ENCODE peak calls at places on chromosome 2, in six cellular contexts. G is endothelial cell, N is kidney, P is fibroblast of lung, L is WTC11, I is PC-9. M is an unnamed sample.

GRCh38 chr2:127080226-127080940 is 26.6 kb downstream of the BIN1 start:
- DNase-seq in G (no peak), N (no peak), P (no peak), L (no peak), I (no peak), M (no peak)

GRCh38 chr2:73728711-73729110 is 8.4 kb downstream of the TPRKB start:
- DNase-seq in G (no peak), N (no peak), P (no peak), L (no peak), I (no peak), M (peak; percentile 64)

GRCh38 chr2:207251573-207252192 is 85.9 kb upstream of the KLF7 start:
- DNase-seq in G (no peak), N (no peak), P (no peak), L (no peak), I (no peak), M (no peak)

GRCh38 chr2:47658646-47659320 is 124.2 kb upstream of the MSH6 start:
- DNase-seq in G (no peak), N (no peak), P (no peak), L (no peak), I (no peak), M (no peak)

GRCh38 chr2:195695002-195695631 is 38.1 kb downstream of the SLC39A10 start:
- DNase-seq in G (no peak), N (no peak), P (no peak), L (peak; percentile 48), I (no peak), M (no peak)

GRCh38 chr2:196808281-196808680 is 874 bp downstream of the C2orf66 start:
- DNase-seq in G (no peak), N (no peak), P (no peak), L (no peak), I (no peak), M (no peak)

GRCh38 chr2:71157124-71157802 is 26.8 kb downstream of the MPHOSPH10 start:
- DNase-seq in G (peak; percentile 82), N (peak; percentile 71), P (peak; percentile 28), L (peak; percentile 91), I (no peak), M (no peak)

GRCh38 chr2:18790465-18791171 is 201.2 kb upstream of the NT5C1B start:
- DNase-seq in G (no peak), N (no peak), P (peak; percentile 8), L (no peak), I (no peak), M (no peak)

GRCh38 chr2:139031722-139032121 is 251.5 kb upstream of the NXPH2 start:
- DNase-seq in G (peak; percentile 25), N (peak; percentile 8), P (no peak), L (peak; percentile 32), I (no peak), M (no peak)

GRCh38 chr2:142031656-142032055 is 99.2 kb downstream of the LRP1B start:
- DNase-seq in G (no peak), N (no peak), P (no peak), L (no peak), I (no peak), M (no peak)

GRCh38 chr2:64404002-64404731 is 49.8 kb upstream of the LGALSL start:
- DNase-seq in G (peak; percentile 87), N (peak; percentile 96), P (peak; percentile 98), L (peak; percentile 77), I (no peak), M (peak; percentile 86)

GRCh38 chr2:74181739-74182138 is 3.1 kb upstream of the MOB1A start:
- DNase-seq in G (no peak), N (no peak), P (no peak), L (no peak), I (no peak), M (no peak)

GRCh38 chr2:132420776-132421175 is 4.2 kb downstream of the GPR39 start:
- DNase-seq in G (no peak), N (no peak), P (no peak), L (no peak), I (no peak), M (no peak)

GRCh38 chr2:27092696-27093429 is 6.3 kb downstream of the KHK start:
- DNase-seq in G (no peak), N (peak; percentile 53), P (no peak), L (no peak), I (no peak), M (no peak)

GRCh38 chr2:166764216-166764615 is 124.1 kb upstream of the XIRP2 start:
- DNase-seq in G (no peak), N (no peak), P (no peak), L (no peak), I (no peak), M (no peak)

GRCh38 chr2:64922482-64923384 is 66.5 kb upstream of the SLC1A4 start:
- DNase-seq in G (no peak), N (no peak), P (no peak), L (peak; percentile 54), I (no peak), M (no peak)

GRCh38 chr2:169716938-169717690 is 16.5 kb upstream of the KLHL23 start:
- DNase-seq in G (no peak), N (no peak), P (no peak), L (no peak), I (no peak), M (no peak)

GRCh38 chr2:88967844-88968243 is 276.4 kb downstream of the RPIA start:
- DNase-seq in G (no peak), N (no peak), P (no peak), L (no peak), I (no peak), M (no peak)

GRCh38 chr2:238127165-238128060 is 11.1 kb upstream of the KLHL30 start:
- DNase-seq in G (no peak), N (peak; percentile 86), P (peak; percentile 81), L (no peak), I (no peak), M (no peak)

DNA sequence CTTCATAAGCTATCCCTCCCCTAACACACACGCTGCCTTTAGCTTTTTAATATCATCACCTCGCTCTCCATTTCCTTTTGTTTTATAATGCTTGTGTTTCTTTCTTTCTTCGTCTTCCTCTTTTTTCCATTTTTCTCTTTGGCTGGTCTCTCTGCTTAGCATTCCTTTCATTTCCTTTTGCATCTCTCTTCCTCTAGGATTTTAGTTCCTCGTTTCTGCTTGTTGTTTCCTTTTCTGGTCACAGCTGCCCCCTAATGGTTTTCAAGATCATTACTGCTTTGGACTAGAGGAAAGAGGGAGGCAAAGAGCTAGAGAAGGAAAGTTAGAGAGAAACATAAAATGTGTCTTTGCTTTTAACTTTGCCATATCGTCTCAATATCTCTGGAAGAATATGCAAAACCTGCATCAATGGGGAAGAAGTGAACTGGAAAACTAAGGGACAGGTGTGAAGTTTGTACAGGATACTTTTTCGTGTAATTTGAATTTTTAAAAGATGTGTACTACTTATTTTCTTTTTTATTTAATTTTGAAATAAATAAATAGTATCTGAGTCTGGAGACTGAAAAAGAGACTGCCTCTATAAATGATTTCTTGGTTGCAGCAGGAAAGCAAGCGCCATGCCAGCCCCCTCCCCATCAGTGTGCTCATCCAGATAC is 6.3 kb upstream of the NRP2 start:
- DNase-seq in G (peak; percentile 37), N (no peak), P (peak; percentile 86), L (no peak), I (peak; percentile 53), M (no peak)
- TF ChIP-seq CTCF in G (peak; percentile 77), N (peak; percentile 88), P (peak; percentile 87), L (peak; percentile 45), I (peak; percentile 85), M (peak; percentile 88)

GRCh38 chr2:114769991-114770390 is 327.6 kb downstream of the DPP10 start:
- DNase-seq in G (no peak), N (no peak), P (no peak), L (no peak), I (no peak), M (no peak)

GRCh38 chr2:114769110-114769509 is 326.7 kb downstream of the DPP10 start:
- DNase-seq in G (no peak), N (no peak), P (no peak), L (no peak), I (no peak), M (no peak)
- TF ChIP-seq CTCF in G (no peak), N (no peak), P (no peak), L (no peak), I (no peak), M (no peak)

GRCh38 chr2:217165547-217165946 is 305.7 kb upstream of the TNP1 start:
- DNase-seq in G (no peak), N (no peak), P (no peak), L (no peak), I (no peak), M (no peak)
- TF ChIP-seq CTCF in G (no peak), N (no peak), P (no peak), L (no peak), I (no peak), M (no peak)

DNA sequence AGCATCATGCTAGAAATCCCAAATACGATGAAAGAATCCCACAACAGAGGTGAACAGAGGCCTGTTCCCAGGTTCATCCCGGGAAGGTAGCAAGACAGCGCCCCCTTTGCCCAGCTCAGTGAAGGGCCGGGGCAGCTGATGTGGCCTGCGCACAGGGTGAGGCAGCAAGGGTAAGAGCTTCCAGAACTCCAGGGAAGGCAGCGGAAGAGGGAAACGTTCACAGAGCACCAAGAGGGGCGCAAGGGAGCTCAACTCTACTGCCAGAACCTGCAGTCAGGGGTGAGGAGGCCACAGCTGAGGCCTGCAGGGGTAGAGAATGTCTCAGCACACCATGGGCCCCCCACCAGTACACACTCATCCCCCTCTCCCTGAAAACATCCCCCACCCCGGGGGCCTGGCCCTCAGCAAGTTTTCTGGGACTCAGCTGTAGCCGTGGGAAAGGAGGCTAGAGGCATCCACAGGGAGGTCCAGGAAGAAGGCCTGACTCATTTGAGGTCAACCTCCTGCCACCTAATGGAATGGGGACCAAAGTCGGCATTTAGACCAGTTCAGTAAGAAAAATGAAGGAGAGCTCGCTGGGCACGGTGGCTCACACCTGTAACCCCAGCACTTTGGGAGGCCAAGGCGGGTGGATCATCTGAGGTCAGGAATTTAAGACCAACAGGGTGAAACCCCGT is 95.6 kb upstream of the ASAP2 start:
- DNase-seq in G (peak; percentile 64), N (no peak), P (no peak), L (peak; percentile 89), I (peak; percentile 83), M (no peak)
- TF ChIP-seq CTCF in G (peak; percentile 52), N (no peak), P (no peak), L (peak; percentile 63), I (peak; percentile 57), M (peak; percentile 44)